ENCODE peak calls at places on chromosomes 13 and 19, in five cellular contexts. A, R, E, Y and W are unnamed samples.

GRCh38 chr19:9431475-9431874 is 3.9 kb downstream of the ZNF266 start:
- DNase-seq in A (no peak), R (peak), E (no peak), Y (no peak), W (peak)

GRCh38 chr19:6739884-6740588 is 556 bp downstream of the TRIP10 start:
- DNase-seq in A (no peak), R (peak), E (no peak), Y (no peak), W (peak)

GRCh38 chr19:20247016-20247683 is 80.1 kb downstream of the ZNF486 start:
- DNase-seq in A (no peak), R (peak), E (no peak), Y (peak), W (peak)

GRCh38 chr19:342801-343421 is 1.7 kb downstream of the MIER2 start:
- DNase-seq in A (peak), R (no peak), E (no peak), Y (peak), W (no peak)

GRCh38 chr13:42996584-42996983 is 4.5 kb upstream of the EPSTI1 start:
- DNase-seq in A (peak), R (no peak), E (peak), Y (no peak), W (no peak)

GRCh38 chr13:87344176-87344575 is 327.0 kb upstream of the SLITRK5 start:
- DNase-seq in A (no peak), R (no peak), E (no peak), Y (no peak), W (no peak)

GRCh38 chr13:30572859-30573275 is 44.9 kb upstream of the USPL1 start:
- DNase-seq in A (peak), R (no peak), E (peak), Y (peak), W (peak)

GRCh38 chr13:110509971-110510786 is 51.3 kb downstream of the RAB20 start:
- DNase-seq in A (no peak), R (no peak), E (no peak), Y (peak), W (peak)

GRCh38 chr19:56839665-56840451 is 668 bp downstream of the PEG3 start:
- DNase-seq in A (peak), R (no peak), E (no peak), Y (peak), W (peak)

GRCh38 chr19:29504454-29504853 is 21.3 kb upstream of the VSTM2B start:
- DNase-seq in A (no peak), R (no peak), E (no peak), Y (peak), W (no peak)

GRCh38 chr19:1608414-1609391 is 3.4 kb upstream of the UQCR11 start:
- DNase-seq in A (no peak), R (no peak), E (no peak), Y (no peak), W (no peak)

GRCh38 chr13:113664751-113665581 is 2.1 kb upstream of the GRK1 start:
- DNase-seq in A (no peak), R (no peak), E (no peak), Y (no peak), W (no peak)